ENCODE peak calls at places on chromosomes 4 and X, in four cellular contexts. L is BJ, I is right cardiac atrium, Y is ovary. U is an unnamed sample.

GRCh38 chr4:186249785-186250739 is 15.9 kb upstream of the F11 start:
- DNase-seq in L (no peak), I (no peak), Y (no peak), U (no peak)

GRCh38 chrX:49286136-49286535 is 16.5 kb downstream of the PPP1R3F start:
- DNase-seq in L (no peak), I (no peak), Y (no peak), U (no peak)

GRCh38 chr4:92506933-92507332 is 203.2 kb downstream of the GRID2 start:
- DNase-seq in L (no peak), I (no peak), Y (no peak), U (no peak)

GRCh38 chr4:146442801-146443200 is 78.9 kb downstream of the SLC10A7 start:
- DNase-seq in L (no peak), I (no peak), Y (no peak), U (no peak)

GRCh38 chr4:52925531-52925968 is 63.4 kb downstream of the RASL11B start:
- DNase-seq in L (no peak), I (no peak), Y (no peak), U (no peak)

GRCh38 chr4:13966241-13967195 is 339.0 kb upstream of the BOD1L1 start:
- DNase-seq in L (no peak), I (no peak), Y (no peak), U (no peak)

GRCh38 chrX:16125520-16126149 is 2.3 kb downstream of the GRPR start:
- DNase-seq in L (no peak), I (no peak), Y (no peak), U (no peak)

GRCh38 chrX:9342581-9343051 is 122.2 kb upstream of the TBL1X start:
- DNase-seq in L (no peak), I (peak; percentile 93), Y (peak; percentile 87), U (peak; percentile 69)

GRCh38 chr4:82776925-82777542 is 21.6 kb downstream of the SCD5 start:
- DNase-seq in L (no peak), I (no peak), Y (no peak), U (no peak)

GRCh38 chrX:99719140-99719539 is 690.9 kb downstream of the PCDH19 start:
- DNase-seq in L (no peak), I (no peak), Y (no peak), U (no peak)

GRCh38 chr4:52822583-52823477 is 39.3 kb upstream of the RASL11B start:
- DNase-seq in L (peak; percentile 81), I (no peak), Y (peak; percentile 62), U (no peak)

GRCh38 chrX:97039363-97040029 is 155.8 kb downstream of the RPA4 start:
- DNase-seq in L (no peak), I (peak; percentile 44), Y (no peak), U (peak; percentile 41)

DNA sequence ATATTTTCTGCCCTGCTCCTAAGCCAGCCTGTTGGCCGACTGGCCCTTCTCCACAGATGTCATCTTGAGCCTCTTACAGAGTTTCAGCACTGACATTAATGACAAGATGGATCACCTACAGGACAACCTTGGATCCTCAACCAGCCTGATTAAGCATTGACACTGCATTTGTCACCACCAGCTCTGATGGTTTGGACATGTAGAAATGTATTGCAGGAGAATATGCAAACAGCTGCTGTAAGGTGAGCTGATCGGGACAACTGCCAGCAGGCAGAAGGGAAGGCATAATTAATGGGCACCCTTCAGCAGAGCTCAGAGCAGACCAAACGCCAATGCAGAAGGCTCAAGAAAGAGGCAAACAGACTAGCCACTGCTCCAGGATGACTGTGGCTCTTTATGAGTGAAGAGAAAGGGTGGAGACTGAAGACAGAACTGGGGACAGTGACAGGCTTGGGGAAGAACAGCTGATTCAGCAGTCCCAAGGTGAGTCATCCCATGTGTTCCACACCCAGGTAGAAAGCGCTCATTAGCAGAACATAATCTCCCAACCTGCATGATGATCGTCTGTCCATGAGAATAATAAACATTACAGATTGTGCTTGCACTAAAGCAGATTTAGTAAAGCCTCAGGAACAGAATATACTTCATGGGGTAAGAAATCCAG is 6.7 kb downstream of the CORIN start:
- DNase-seq in L (no peak), I (peak; percentile 49), Y (no peak), U (no peak)
- H3K4me3 ChIP-seq in L (no peak overlapping the region), I (peak overlapping the region; percentile 43), Y (no peak overlapping the region), U (no peak overlapping the region)

DNA sequence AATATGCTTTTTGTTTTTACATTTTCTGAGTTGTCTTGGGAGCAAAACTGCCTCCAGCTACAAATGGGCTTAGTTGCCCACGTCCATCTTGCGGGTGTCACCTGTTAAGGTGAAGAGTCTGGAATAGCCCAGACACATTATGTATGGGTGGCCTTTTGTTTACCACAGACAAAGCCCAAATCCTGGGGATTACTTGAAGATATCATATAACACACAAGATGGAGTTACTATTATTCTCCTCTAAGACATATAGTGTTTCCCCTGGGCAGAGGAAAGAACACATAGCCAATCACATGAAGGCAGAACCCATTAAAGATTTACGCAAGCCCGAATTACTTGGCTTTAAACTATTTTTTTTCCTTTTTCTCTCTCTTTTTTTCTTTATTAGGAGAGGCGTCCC is 625.6 kb upstream of the FAM241A start:
- DNase-seq in L (no peak), I (no peak), Y (no peak), U (no peak)
- H3K4me3 ChIP-seq in L (no peak overlapping the region), I (no peak overlapping the region), Y (no peak overlapping the region), U (no peak overlapping the region)

GRCh38 chr4:139492429-139492828 is 38.5 kb downstream of the RAB33B start:
- DNase-seq in L (no peak), I (no peak), Y (no peak), U (no peak)
- H3K4me3 ChIP-seq in L (no peak overlapping the region), I (no peak overlapping the region), Y (no peak overlapping the region), U (no peak overlapping the region)

GRCh38 chr4:71486550-71487323 is 147.9 kb downstream of the SLC4A4 start:
- DNase-seq in L (no peak), I (no peak), Y (no peak), U (no peak)

DNA sequence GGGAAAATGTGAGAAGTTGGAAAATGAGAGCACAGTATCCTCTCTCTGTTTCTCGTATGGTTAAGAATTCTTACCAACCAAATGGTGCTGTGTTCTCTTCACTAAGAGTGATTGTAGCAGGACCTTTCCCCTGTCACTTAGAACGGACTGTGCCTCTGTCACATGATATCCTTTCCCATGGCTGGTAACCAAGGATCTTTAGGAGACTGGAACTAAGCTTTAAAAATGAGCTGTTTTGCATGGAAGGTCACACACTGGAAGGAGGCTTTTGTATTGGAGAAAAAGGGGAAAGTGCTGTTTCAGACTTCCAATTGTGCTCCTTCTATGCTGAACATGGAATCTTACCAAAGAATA is 148.5 kb downstream of the SLC4A4 start:
- DNase-seq in L (no peak), I (no peak), Y (no peak), U (no peak)
- H3K4me3 ChIP-seq in L (no peak overlapping the region), I (peak overlapping the region; percentile 36), Y (no peak overlapping the region), U (no peak overlapping the region)

DNA sequence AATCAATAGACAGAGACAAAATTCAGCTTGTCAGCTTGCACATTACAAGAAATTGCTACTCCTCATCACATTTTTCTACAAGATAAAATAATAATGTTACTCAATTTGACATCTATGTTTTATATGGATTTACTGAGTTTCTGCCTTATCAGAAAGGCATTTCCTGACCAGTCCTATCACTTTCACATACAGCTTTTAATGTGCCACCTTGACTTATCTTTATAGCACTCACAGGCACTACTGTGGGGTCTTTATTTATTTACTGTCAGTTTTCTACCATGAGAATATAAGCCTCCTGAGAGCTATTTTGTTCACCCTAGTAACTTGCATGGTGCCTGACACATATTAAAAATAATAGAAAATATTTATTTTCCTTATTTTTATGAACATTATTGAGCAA is 6.0 kb downstream of the NDST4 start:
- DNase-seq in L (no peak), I (no peak), Y (no peak), U (no peak)
- H3K4me3 ChIP-seq in L (no peak overlapping the region), I (no peak overlapping the region), Y (no peak overlapping the region), U (no peak overlapping the region)

GRCh38 chrX:40158036-40158706 is 60.4 kb upstream of the BCOR start:
- DNase-seq in L (no peak), I (peak; percentile 69), Y (peak; percentile 64), U (no peak)
- H3K4me3 ChIP-seq in L (peak overlapping the region; percentile 40), I (peak overlapping the region; percentile 55), Y (peak overlapping the region; percentile 47), U (peak overlapping the region; percentile 47)

DNA sequence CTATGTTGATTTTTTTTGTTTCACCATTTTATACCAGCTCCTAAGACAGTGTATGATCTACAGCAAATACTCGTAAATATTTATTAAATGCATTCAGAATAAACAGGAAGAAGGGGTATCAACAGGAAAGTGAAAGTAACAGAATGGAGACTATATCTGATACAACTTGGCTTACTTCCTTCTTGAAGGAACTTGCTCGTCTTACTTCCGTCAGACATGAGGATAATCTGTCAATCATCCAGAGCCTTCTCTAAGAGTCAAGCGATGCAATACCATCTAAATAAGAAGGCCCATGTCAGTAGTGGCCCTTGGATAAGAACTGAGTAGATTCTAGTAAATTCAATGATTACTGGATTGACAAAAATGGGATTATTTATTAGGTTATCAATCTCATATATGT is 84.2 kb downstream of the CAMK2D start:
- DNase-seq in L (no peak), I (no peak), Y (no peak), U (no peak)
- H3K4me3 ChIP-seq in L (no peak overlapping the region), I (no peak overlapping the region), Y (no peak overlapping the region), U (no peak overlapping the region)

GRCh38 chrX:19782419-19782818 is 105.0 kb downstream of the SH3KBP1 start:
- DNase-seq in L (no peak), I (no peak), Y (no peak), U (no peak)

GRCh38 chrX:19787305-19787704 is 100.1 kb downstream of the SH3KBP1 start:
- DNase-seq in L (no peak), I (no peak), Y (no peak), U (no peak)

GRCh38 chrX:19789782-19790181 is 97.6 kb downstream of the SH3KBP1 start:
- DNase-seq in L (no peak), I (no peak), Y (no peak), U (no peak)

GRCh38 chrX:19789376-19789775 is 98.0 kb downstream of the SH3KBP1 start:
- DNase-seq in L (no peak), I (no peak), Y (no peak), U (no peak)

GRCh38 chrX:19785647-19786046 is 101.8 kb downstream of the SH3KBP1 start:
- DNase-seq in L (no peak), I (no peak), Y (no peak), U (no peak)
- H3K4me3 ChIP-seq in L (no peak overlapping the region), I (no peak overlapping the region), Y (no peak overlapping the region), U (no peak overlapping the region)

GRCh38 chrX:54280466-54280865 is 77.4 kb downstream of the WNK3 start:
- DNase-seq in L (no peak), I (no peak), Y (no peak), U (no peak)
- H3K4me3 ChIP-seq in L (no peak overlapping the region), I (no peak overlapping the region), Y (no peak overlapping the region), U (no peak overlapping the region)